ENCODE peak calls at places on chromosomes 4 and X, in eight cellular contexts. D is OCI-LY7, X is cardiac muscle cell, B is PC-9, N is upper lobe of right lung, V is esophagus squamous epithelium, S is HCT116, G is fibroblast of lung. U is an unnamed sample.

GRCh38 chrX:71652405-71652804 is 14.9 kb upstream of the LOC101059915 start:
- DNase-seq in G (peak; percentile 57), D (peak; percentile 70), N (no peak), V (no peak), S (peak; percentile 23), X (peak; percentile 65), B (no peak), U (no peak)

GRCh38 chr4:69830529-69831269 is 29.2 kb downstream of the SULT1E1 start:
- DNase-seq in X (peak; percentile 63), D (no peak), V (no peak), S (no peak), N (no peak), B (no peak), G (peak; percentile 21), U (no peak)

GRCh38 chr4:82293304-82293703 is 80.5 kb downstream of the HNRNPD start:
- DNase-seq in V (no peak), B (no peak), N (no peak), X (no peak), S (no peak), G (no peak), D (peak; percentile 79), U (no peak)

GRCh38 chr4:95231713-95232112 is 317.1 kb downstream of the UNC5C start:
- DNase-seq in D (no peak), S (no peak), X (no peak), B (no peak), G (no peak), V (no peak), N (no peak), U (no peak)

GRCh38 chrX:53441531-53442321 is 7.6 kb upstream of the HSD17B10 start:
- DNase-seq in X (peak; percentile 74), N (peak; percentile 91), B (peak; percentile 45), G (peak; percentile 69), S (peak; percentile 71), V (peak; percentile 10), D (no peak), U (peak; percentile 56)

GRCh38 chr4:145982791-145983190 is 44.2 kb upstream of the ZNF827 start:
- DNase-seq in N (no peak), S (no peak), D (no peak), V (no peak), B (no peak), G (no peak), X (no peak), U (no peak)

GRCh38 chr4:85127653-85128052 is 161.2 kb upstream of the WDFY3 start:
- DNase-seq in N (no peak), X (peak; percentile 55), V (no peak), G (peak; percentile 17), S (peak; percentile 47), D (peak; percentile 44), B (no peak), U (no peak)

GRCh38 chrX:20547649-20548051 is 280.9 kb upstream of the RPS6KA3 start:
- DNase-seq in V (no peak), X (peak; percentile 58), B (no peak), N (no peak), S (no peak), D (no peak), G (peak; percentile 74), U (no peak)

GRCh38 chr4:20253799-20254409 is 2.2 kb downstream of the SLIT2 start:
- DNase-seq in V (no peak), D (no peak), B (no peak), G (peak; percentile 32), N (peak; percentile 66), S (no peak), X (peak; percentile 60), U (no peak)

GRCh38 chr4:164446516-164446915 is 307.4 kb upstream of the SMIM31 start:
- DNase-seq in S (no peak), N (no peak), B (no peak), G (peak; percentile 17), V (no peak), X (no peak), D (no peak), U (no peak)

GRCh38 chr4:47686294-47686872 is 151.5 kb downstream of the CORIN start:
- DNase-seq in D (peak; percentile 56), S (peak; percentile 43), B (no peak), V (no peak), G (peak; percentile 55), X (peak; percentile 56), N (peak; percentile 67), U (peak; percentile 20)

GRCh38 chr4:118920247-118920646 is 31.6 kb downstream of the SYNPO2 start:
- DNase-seq in V (no peak), G (peak; percentile 73), X (peak; percentile 61), S (no peak), D (no peak), B (no peak), N (no peak), U (no peak)

GRCh38 chr4:102780476-102781144 is 19.8 kb upstream of the MANBA start:
- DNase-seq in N (no peak), S (no peak), V (no peak), X (peak; percentile 20), G (peak; percentile 29), D (no peak), B (peak; percentile 92), U (no peak)

GRCh38 chr4:172998527-172999469 is 169.8 kb upstream of the GALNT7 start:
- DNase-seq in S (no peak), G (peak; percentile 78), X (peak; percentile 66), N (no peak), D (no peak), V (no peak), B (peak; percentile 61), U (no peak)

GRCh38 chrX:40168183-40169015 is 70.6 kb upstream of the BCOR start:
- DNase-seq in G (no peak), B (no peak), X (no peak), S (no peak), V (no peak), N (no peak), D (peak; percentile 75), U (no peak)

GRCh38 chrX:40169193-40170086 is 71.7 kb upstream of the BCOR start:
- DNase-seq in V (peak; percentile 20), B (peak; percentile 67), G (peak; percentile 81), S (peak; percentile 78), D (peak; percentile 92), N (peak; percentile 73), X (peak; percentile 83), U (no peak)

GRCh38 chrX:40165861-40166260 is 68.1 kb upstream of the BCOR start:
- DNase-seq in S (no peak), V (no peak), D (no peak), G (no peak), X (no peak), B (no peak), N (no peak), U (no peak)

GRCh38 chrX:40166582-40166981 is 68.8 kb upstream of the BCOR start:
- DNase-seq in X (no peak), G (no peak), V (no peak), S (no peak), N (no peak), D (peak; percentile 80), B (no peak), U (no peak)

GRCh38 chrX:40167240-40168182 is 69.8 kb upstream of the BCOR start:
- DNase-seq in B (no peak), X (no peak), G (no peak), S (no peak), V (no peak), D (peak; percentile 37), N (no peak), U (no peak)
- H3K4me1 ChIP-seq in B (no peaks in the 10 kb centered on the region), X (peaks cover 52% of the 10 kb centered on the region), G (peaks cover 7% of the 10 kb centered on the region), S (peaks cover 81% of the 10 kb centered on the region), V (peaks cover 12% of the 10 kb centered on the region), D (peaks cover 62% of the 10 kb centered on the region), N (peaks cover 3% of the 10 kb centered on the region), U (no peaks in the 10 kb centered on the region)

GRCh38 chrX:17414057-17414658 is 39.2 kb downstream of the NHS start:
- DNase-seq in X (peak; percentile 25), D (no peak), G (no peak), V (no peak), N (no peak), S (no peak), B (peak; percentile 73), U (no peak)

GRCh38 chrX:17412692-17413091 is 37.7 kb downstream of the NHS start:
- DNase-seq in N (no peak), B (peak; percentile 92), G (peak; percentile 80), V (no peak), X (peak; percentile 27), S (peak; percentile 69), D (no peak), U (no peak)

GRCh38 chrX:17414839-17415238 is 39.8 kb downstream of the NHS start:
- DNase-seq in D (no peak), B (no peak), X (no peak), S (no peak), G (no peak), V (no peak), N (no peak), U (no peak)

GRCh38 chrX:17411189-17411588 is 36.2 kb downstream of the NHS start:
- DNase-seq in V (no peak), D (no peak), B (no peak), G (no peak), S (no peak), X (no peak), N (no peak), U (no peak)

GRCh38 chrX:17413228-17413627 is 38.2 kb downstream of the NHS start:
- DNase-seq in V (no peak), N (no peak), X (peak; percentile 71), B (peak; percentile 82), S (peak; percentile 32), D (no peak), G (peak; percentile 94), U (no peak)
- H3K4me1 ChIP-seq in V (no peaks in the 10 kb centered on the region), N (no peaks in the 10 kb centered on the region), X (peaks cover 16% of the 10 kb centered on the region), B (peaks cover 48% of the 10 kb centered on the region), S (peaks cover 63% of the 10 kb centered on the region), D (no peaks in the 10 kb centered on the region), G (peaks cover 2% of the 10 kb centered on the region), U (no peaks in the 10 kb centered on the region)

GRCh38 chrX:2711441-2711840 is 20.3 kb downstream of the CD99 start:
- DNase-seq in D (no peak), G (no peak), N (no peak), B (no peak), V (no peak), X (no peak), S (no peak), U (no peak)

GRCh38 chrX:2710496-2710895 is 19.4 kb downstream of the CD99 start:
- DNase-seq in S (no peak), D (no peak), G (no peak), B (peak; percentile 66), N (no peak), X (no peak), V (no peak), U (no peak)

GRCh38 chrX:2708601-2709200 is 17.6 kb downstream of the CD99 start:
- DNase-seq in G (no peak), N (no peak), V (no peak), S (no peak), X (no peak), B (no peak), D (peak; percentile 65), U (no peak)

GRCh38 chrX:2708016-2708415 is 16.9 kb downstream of the CD99 start:
- DNase-seq in B (no peak), G (no peak), D (peak; percentile 55), X (no peak), S (no peak), V (no peak), N (no peak), U (no peak)

GRCh38 chrX:2710041-2710471 is 19.0 kb downstream of the CD99 start:
- DNase-seq in V (no peak), X (peak; percentile 76), S (peak; percentile 51), N (no peak), B (peak; percentile 72), D (no peak), G (peak; percentile 74), U (no peak)
- H3K4me1 ChIP-seq in V (peaks cover 51% of the 10 kb centered on the region), X (peaks cover 27% of the 10 kb centered on the region), S (peaks cover 46% of the 10 kb centered on the region), N (peaks cover 50% of the 10 kb centered on the region), B (peaks cover 52% of the 10 kb centered on the region), D (peaks cover 86% of the 10 kb centered on the region), G (peaks cover 29% of the 10 kb centered on the region), U (peaks cover 5% of the 10 kb centered on the region)

GRCh38 chr4:5927747-5928146 is 34.9 kb upstream of the CRMP1 start:
- DNase-seq in V (no peak), S (no peak), D (peak; percentile 3), G (no peak), B (no peak), N (no peak), X (no peak), U (no peak)
- H3K4me1 ChIP-seq in V (no peaks in the 10 kb centered on the region), S (no peaks in the 10 kb centered on the region), D (no peaks in the 10 kb centered on the region), G (no peaks in the 10 kb centered on the region), B (no peaks in the 10 kb centered on the region), N (no peaks in the 10 kb centered on the region), X (no peaks in the 10 kb centered on the region), U (no peaks in the 10 kb centered on the region)